ENCODE peak calls at places on chromosomes 6 and 20, in four cellular contexts. A is neural crest cell, V is sigmoid colon, L is psoas muscle. X is an unnamed sample.

GRCh38 chr20:33677991-33678431 is 3.8 kb upstream of the NECAB3 start:
- DNase-seq in A (no peak), V (peak), L (peak), X (no peak)

GRCh38 chr20:44400671-44401051 is 45.2 kb downstream of the HNF4A start:
- DNase-seq in A (no peak), V (no peak), L (no peak), X (peak)

GRCh38 chr20:44660506-44660905 is 9.0 kb upstream of the ADA start:
- DNase-seq in A (no peak), V (no peak), L (no peak), X (no peak)

GRCh38 chr20:47785321-47785899 is at the start of gene SULF2:
- DNase-seq in A (no peak), L (peak), V (no peak), X (peak)

GRCh38 chr6:157576621-157577390 is 195.8 kb downstream of the ZDHHC14 start:
- DNase-seq in V (no peak), L (no peak), A (no peak), X (no peak)

GRCh38 chr6:109441069-109441816 is 719 bp downstream of the SMPD2 start:
- DNase-seq in L (peak), V (peak), A (peak), X (no peak)

GRCh38 chr6:13274707-13275434 is 53.5 kb downstream of the TBC1D7 start:
- DNase-seq in L (no peak), A (no peak), V (no peak), X (no peak)

GRCh38 chr20:41425180-41425884 is 58.7 kb upstream of the EMILIN3 start:
- DNase-seq in L (no peak), A (no peak), V (no peak), X (no peak)

GRCh38 chr6:33566182-33567084 is 13.6 kb downstream of the BAK1 start:
- DNase-seq in A (no peak), V (no peak), L (no peak), X (no peak)

GRCh38 chr6:37819802-37820712 is 530 bp downstream of the ZFAND3 start:
- DNase-seq in V (peak), L (peak), A (no peak), X (peak)

GRCh38 chr6:51654647-51655046 is 432.8 kb downstream of the PKHD1 start:
- DNase-seq in A (no peak), V (no peak), L (no peak), X (no peak)

GRCh38 chr6:134948708-134949107 is 1.2 kb downstream of the ALDH8A1 start:
- DNase-seq in A (no peak), V (no peak), L (no peak), X (no peak)

GRCh38 chr6:11971154-11971553 is 41.0 kb upstream of the HIVEP1 start:
- DNase-seq in V (no peak), A (no peak), L (no peak), X (no peak)